ENCODE peak calls at places on chromosomes 2 and 18, in six cellular contexts. A is HEK293T; Y is tibial artery; S is activated CD4-positive, alpha-beta T cell treated with anti-CD3 and anti-CD28 coated beads for 4 hours; Z is iris pigment epithelial cell; T is kidney. F is an unnamed sample.

GRCh38 chr18:499351-500229 is 911 bp downstream of the COLEC12 start:
- DNase-seq in Y (no peak), Z (peak), S (no peak), A (peak), T (no peak), F (peak)

GRCh38 chr2:101679801-101680487 is 17.6 kb upstream of the MAP4K4 start:
- DNase-seq in S (no peak), Z (peak), T (no peak), Y (no peak), A (no peak), F (no peak)

GRCh38 chr2:168671932-168672331 is 130.5 kb upstream of the NOSTRIN start:
- DNase-seq in T (no peak), Z (peak), S (no peak), Y (no peak), A (no peak), F (peak)

GRCh38 chr2:18154259-18154658 is 275.8 kb downstream of the KCNS3 start:
- DNase-seq in Y (no peak), T (no peak), Z (peak), S (no peak), A (no peak), F (no peak)

GRCh38 chr2:75541430-75541829 is 19.3 kb downstream of the EVA1A start:
- DNase-seq in Y (no peak), Z (no peak), S (no peak), A (no peak), T (no peak), F (no peak)

GRCh38 chr18:37019157-37019571 is 190.2 kb downstream of the KIAA1328 start:
- DNase-seq in Z (peak), T (no peak), A (peak), Y (no peak), S (no peak), F (peak)

GRCh38 chr18:76747676-76748075 is 74.7 kb upstream of the ZNF236 start:
- DNase-seq in Z (no peak), S (no peak), Y (no peak), A (no peak), T (no peak), F (no peak)

GRCh38 chr2:29657674-29658073 is 263.7 kb downstream of the ALK start:
- DNase-seq in S (no peak), T (no peak), A (no peak), Y (no peak), Z (no peak), F (no peak)

GRCh38 chr2:239216614-239217273 is 184.1 kb downstream of the HDAC4 start:
- DNase-seq in Y (no peak), A (no peak), T (peak), Z (no peak), S (peak), F (no peak)

GRCh38 chr2:10876963-10877362 is 34.8 kb upstream of the KCNF1 start:
- DNase-seq in T (no peak), Y (no peak), S (no peak), Z (no peak), A (no peak), F (no peak)

GRCh38 chr2:42348113-42348805 is 12.8 kb downstream of the COX7A2L start:
- DNase-seq in S (no peak), Z (no peak), T (no peak), Y (no peak), A (no peak), F (no peak)

GRCh38 chr2:25528173-25528572 is 145.2 kb downstream of the DTNB start:
- DNase-seq in A (no peak), Z (peak), T (no peak), Y (no peak), S (no peak), F (peak)

GRCh38 chr2:217905395-217905794 is 97.4 kb downstream of the TNS1 start:
- DNase-seq in T (no peak), S (no peak), Z (no peak), Y (peak), A (no peak), F (no peak)

GRCh38 chr2:7598402-7598801 is 681.2 kb downstream of the RNF144A start:
- DNase-seq in Y (no peak), A (no peak), S (no peak), T (no peak), Z (no peak), F (no peak)

F was measured in brain microvascular endothelial cell.